ENCODE peak calls at places on chromosomes 16 and 17, in four cellular contexts. T, C, V and M are unnamed samples.

GRCh38 chr17:4555863-4556646 is 871 bp upstream of the MYBBP1A start:
- DNase-seq in C (no peak), T (peak; percentile 44), V (no peak), M (no peak)

GRCh38 chr16:68636064-68636551 is 9.0 kb upstream of the CDH3 start:
- DNase-seq in T (no peak), C (no peak), V (peak; percentile 42), M (no peak)

GRCh38 chr17:82687375-82687861 is 11.1 kb downstream of the RAB40B start:
- DNase-seq in T (no peak), V (peak; percentile 22), C (peak; percentile 14), M (no peak)

GRCh38 chr16:54216268-54217187 is 70.1 kb downstream of the IRX3 start:
- DNase-seq in V (no peak), C (no peak), T (no peak), M (no peak)

GRCh38 chr17:40816569-40816968 is 5.8 kb downstream of the KRT10 start:
- DNase-seq in T (no peak), V (no peak), C (no peak), M (no peak)

GRCh38 chr17:38341035-38341721 is 2.6 kb downstream of the GPR179 start:
- DNase-seq in V (peak; percentile 73), T (peak; percentile 70), C (peak; percentile 23), M (peak; percentile 42)

GRCh38 chr17:77677210-77677609 is 281.3 kb upstream of the TNRC6C start:
- DNase-seq in C (no peak), V (no peak), T (no peak), M (no peak)

GRCh38 chr17:42281571-42282096 is 5.4 kb upstream of the STAT5B start:
- DNase-seq in T (peak; percentile 94), V (no peak), C (no peak), M (no peak)

GRCh38 chr16:52383640-52384292 is 163.2 kb downstream of the TOX3 start:
- DNase-seq in V (peak; percentile 58), T (peak; percentile 96), C (no peak), M (no peak)

GRCh38 chr16:6728381-6728780 is 604.3 kb upstream of the RBFOX1 start:
- DNase-seq in C (no peak), V (no peak), T (no peak), M (no peak)

GRCh38 chr17:17741346-17742023 is 60.2 kb downstream of the RAI1 start:
- DNase-seq in T (no peak), V (peak; percentile 76), C (no peak), M (peak; percentile 67)

GRCh38 chr17:81422776-81423697 is 27.8 kb downstream of the BAHCC1 start:
- DNase-seq in C (peak; percentile 95), V (peak; percentile 98), T (no peak), M (peak; percentile 91)

GRCh38 chr17:17990282-17990681 is 17.6 kb downstream of the DRC3 start:
- DNase-seq in T (no peak), C (peak; percentile 88), V (no peak), M (no peak)

GRCh38 chr16:48057085-48057484 is 98.7 kb downstream of the ABCC12 start:
- DNase-seq in V (no peak), C (peak; percentile 20), T (no peak), M (no peak)

GRCh38 chr17:17503566-17504130 is 7.5 kb upstream of the RASD1 start:
- DNase-seq in V (no peak), T (no peak), C (no peak), M (no peak)

GRCh38 chr16:88633684-88634140 is 4.7 kb upstream of the IL17C start:
- DNase-seq in C (peak; percentile 27), V (no peak), T (no peak), M (peak; percentile 69)

GRCh38 chr16:12737563-12737962 is 66.1 kb downstream of the CPPED1 start:
- DNase-seq in T (no peak), V (no peak), C (no peak), M (no peak)

GRCh38 chr17:56594528-56595418 is 1.3 kb downstream of the NOG start:
- DNase-seq in V (peak; percentile 45), C (peak; percentile 3), T (no peak), M (peak; percentile 36)

GRCh38 chr16:12158428-12158827 is 181.9 kb downstream of the SNX29 start:
- DNase-seq in V (peak; percentile 83), T (no peak), C (peak; percentile 96), M (no peak)

GRCh38 chr17:66431910-66432309 is 129.5 kb downstream of the PRKCA start:
- DNase-seq in V (peak; percentile 81), T (no peak), C (peak; percentile 73), M (no peak)

GRCh38 chr17:78645421-78646295 is 68.5 kb upstream of the DNAH17 start:
- DNase-seq in T (no peak), V (no peak), C (peak; percentile 48), M (no peak)

GRCh38 chr17:15442316-15443185 is 24.9 kb downstream of the CDRT4 start:
- DNase-seq in C (no peak), V (no peak), T (no peak), M (no peak)

GRCh38 chr17:30372755-30373154 is 6.0 kb upstream of the CPD start:
- DNase-seq in T (no peak), C (peak; percentile 24), V (peak; percentile 11), M (no peak)

GRCh38 chr17:73562896-73563295 is 81.3 kb downstream of the SDK2 start:
- DNase-seq in C (peak; percentile 73), T (no peak), V (no peak), M (no peak)

GRCh38 chr17:1969712-1970111 is 55.4 kb downstream of the RTN4RL1 start:
- DNase-seq in T (no peak), C (no peak), V (no peak), M (no peak)